ENCODE peak calls at places on chromosomes 3 and 15, in six cellular contexts. R is adrenal gland, T is upper lobe of right lung, L is tibial nerve, N is brain microvascular endothelial cell, Z is HL-60. J is an unnamed sample.

GRCh38 chr15:86743283-86743903 is 663.7 kb downstream of the AGBL1 start:
- DNase-seq in N (no peak), L (no peak), R (no peak), Z (peak; percentile 15), T (no peak), J (no peak)

GRCh38 chr15:78750566-78750965 is 60.7 kb downstream of the ADAMTS7 start:
- DNase-seq in L (no peak), R (peak; percentile 32), T (peak; percentile 25), N (no peak), Z (no peak), J (no peak)

GRCh38 chr3:194687638-194688206 is 2.0 kb downstream of the FAM43A start:
- DNase-seq in N (peak; percentile 37), R (peak; percentile 55), T (peak; percentile 89), Z (peak; percentile 87), L (no peak), J (peak; percentile 79)

GRCh38 chr15:57003418-57003817 is 85.0 kb downstream of the TCF12 start:
- DNase-seq in L (no peak), N (peak; percentile 87), Z (no peak), T (no peak), R (no peak), J (no peak)

GRCh38 chr3:121894191-121894990 is at the start of gene SLC15A2:
- DNase-seq in T (no peak), N (no peak), Z (no peak), L (no peak), R (peak; percentile 19), J (no peak)

GRCh38 chr15:43249236-43249635 is 17.5 kb downstream of the TGM5 start:
- DNase-seq in L (no peak), N (no peak), T (no peak), R (no peak), Z (no peak), J (no peak)

GRCh38 chr3:152638707-152639450 is 196.1 kb upstream of the P2RY1 start:
- DNase-seq in R (no peak), T (no peak), N (no peak), L (no peak), Z (no peak), J (no peak)

GRCh38 chr3:148021400-148021799 is 612.2 kb downstream of the ZIC1 start:
- DNase-seq in R (no peak), N (peak; percentile 43), T (no peak), L (no peak), Z (no peak), J (no peak)

GRCh38 chr3:171462224-171462623 is 2.0 kb upstream of the TNIK start:
- DNase-seq in L (no peak), N (no peak), R (no peak), Z (no peak), T (no peak), J (no peak)

GRCh38 chr3:38567498-38567897 is 71.4 kb downstream of the EXOG start:
- DNase-seq in T (peak; percentile 37), Z (no peak), N (no peak), R (no peak), L (no peak), J (no peak)

GRCh38 chr3:151792411-151792810 is 21.5 kb upstream of the AADAC start:
- DNase-seq in R (no peak), Z (no peak), N (no peak), T (no peak), L (no peak), J (no peak)

GRCh38 chr3:192422998-192423349 is 304.4 kb downstream of the FGF12 start:
- DNase-seq in N (no peak), Z (no peak), L (no peak), R (no peak), T (no peak), J (no peak)

GRCh38 chr3:106333911-106334618 is 465.3 kb upstream of the CBLB start:
- DNase-seq in L (no peak), R (no peak), N (peak; percentile 72), T (no peak), Z (no peak), J (no peak)

GRCh38 chr15:92937880-92938279 is 37.8 kb downstream of the CHD2 start:
- DNase-seq in T (no peak), L (no peak), R (no peak), N (no peak), Z (no peak), J (no peak)

GRCh38 chr3:852033-852432 is 240.8 kb upstream of the CNTN6 start:
- DNase-seq in Z (no peak), R (no peak), N (no peak), T (no peak), L (no peak), J (no peak)

GRCh38 chr3:196996454-196997265 is 28.0 kb upstream of the PIGZ start:
- DNase-seq in N (no peak), Z (no peak), L (no peak), T (peak; percentile 49), R (no peak), J (no peak)

GRCh38 chr3:38131621-38132369 is 5.1 kb downstream of the ACAA1 start:
- DNase-seq in L (no peak), N (peak; percentile 45), T (peak; percentile 63), Z (peak; percentile 47), R (no peak), J (no peak)

GRCh38 chr15:78315686-78316085 is 16.3 kb upstream of the SKIC8 start:
- DNase-seq in Z (peak; percentile 43), R (no peak), T (no peak), N (no peak), L (no peak), J (no peak)

GRCh38 chr3:193590088-193590856 is 2.7 kb upstream of the OPA1 start:
- DNase-seq in L (no peak), N (peak; percentile 92), T (no peak), R (no peak), Z (no peak), J (no peak)

GRCh38 chr3:163779396-163780344 is 1298.6 kb downstream of the SI start:
- DNase-seq in R (no peak), N (no peak), T (no peak), L (no peak), Z (no peak), J (no peak)

GRCh38 chr15:70133781-70134180 is 36.1 kb upstream of the TLE3 start:
- DNase-seq in T (no peak), L (no peak), Z (no peak), R (no peak), N (no peak), J (no peak)

GRCh38 chr3:194587438-194587931 is 45.7 kb downstream of the TMEM44 start:
- DNase-seq in Z (peak; percentile 22), L (no peak), R (no peak), N (peak; percentile 91), T (no peak), J (no peak)

GRCh38 chr15:66578286-66578875 is 12.6 kb upstream of the LCTL start:
- DNase-seq in Z (no peak), R (no peak), L (no peak), T (no peak), N (peak; percentile 60), J (no peak)

GRCh38 chr3:190577225-190577624 is 63.3 kb downstream of the IL1RAP start:
- DNase-seq in L (no peak), Z (no peak), R (no peak), T (no peak), N (no peak), J (no peak)

GRCh38 chr15:35206060-35206675 is 121.1 kb upstream of the NANOGP8 start:
- DNase-seq in R (no peak), N (peak; percentile 18), L (no peak), T (no peak), Z (peak; percentile 19), J (no peak)

GRCh38 chr3:112786002-112786590 is 60.6 kb downstream of the CD200R1L start:
- DNase-seq in L (no peak), N (peak; percentile 81), T (no peak), R (no peak), Z (no peak), J (no peak)

GRCh38 chr3:55165278-55165677 is 237.4 kb upstream of the LRTM1 start:
- DNase-seq in T (no peak), N (no peak), R (no peak), Z (no peak), L (no peak), J (no peak)

GRCh38 chr3:160860346-160860745 is 104.3 kb downstream of the PPM1L start:
- DNase-seq in Z (no peak), N (no peak), R (no peak), T (no peak), L (no peak), J (no peak)

GRCh38 chr15:78365931-78366330 is 25.8 kb downstream of the CRABP1 start:
- DNase-seq in R (no peak), L (no peak), T (no peak), N (no peak), Z (no peak), J (no peak)

GRCh38 chr15:56744701-56745683 is 11.7 kb upstream of the ZNF280D start:
- DNase-seq in L (no peak), N (no peak), Z (no peak), T (no peak), R (no peak), J (no peak)

GRCh38 chr3:115784739-115785571 is 161.6 kb downstream of the GAP43 start:
- DNase-seq in R (no peak), Z (no peak), N (peak; percentile 74), L (no peak), T (no peak), J (no peak)

GRCh38 chr3:101464235-101464634 is 48.8 kb downstream of the SENP7 start:
- DNase-seq in R (no peak), Z (no peak), T (no peak), N (no peak), L (no peak), J (no peak)

GRCh38 chr15:71755092-71755491 is 55.3 kb upstream of the NR2E3 start:
- DNase-seq in L (no peak), R (no peak), N (no peak), Z (no peak), T (no peak), J (no peak)

GRCh38 chr3:128845119-128845518 is 34.3 kb upstream of the ACAD9 start:
- DNase-seq in R (no peak), L (no peak), N (no peak), Z (peak; percentile 59), T (no peak), J (no peak)
- TF ChIP-seq CTCF in R (no peak), L (no peak), N (peak; percentile 50), Z (no peak), T (no peak), J (no peak)

DNA sequence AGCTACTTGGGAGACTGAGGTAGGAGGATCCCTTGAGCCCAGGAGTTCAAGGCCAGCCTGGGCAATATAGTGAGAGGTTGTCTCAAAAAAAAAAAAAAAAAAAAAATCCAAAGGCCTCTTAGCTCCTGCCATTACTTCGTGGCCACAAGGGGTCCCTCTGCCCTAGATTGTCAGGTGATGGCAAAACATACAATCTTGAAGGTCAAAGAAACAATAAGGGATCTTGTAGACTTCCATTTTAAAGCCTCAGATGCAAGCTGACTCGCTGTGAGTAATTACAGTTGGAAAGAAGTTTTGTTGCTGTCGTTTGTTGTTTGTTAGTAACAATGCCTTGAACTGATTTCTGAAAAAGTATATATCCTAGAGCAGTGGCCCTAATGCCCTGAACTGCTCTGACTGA is 55.9 kb upstream of the PLCL2 start:
- DNase-seq in N (peak; percentile 57), R (no peak), T (no peak), L (no peak), Z (peak; percentile 57), J (no peak)
- TF ChIP-seq CTCF in N (peak; percentile 69), R (peak; percentile 44), T (peak; percentile 38), L (no peak), Z (peak; percentile 9), J (peak; percentile 50)

GRCh38 chr3:61734980-61735731 is 173.8 kb downstream of the PTPRG start:
- DNase-seq in R (no peak), N (no peak), T (no peak), Z (no peak), L (no peak), J (no peak)
- TF ChIP-seq CTCF in R (no peak), N (no peak), T (no peak), Z (no peak), L (no peak), J (no peak)

GRCh38 chr3:2106438-2106837 is 7.8 kb downstream of the CNTN4 start:
- DNase-seq in N (no peak), T (no peak), R (no peak), Z (no peak), L (no peak), J (no peak)
- TF ChIP-seq CTCF in N (no peak), T (no peak), R (no peak), Z (no peak), L (no peak), J (no peak)